ENCODE peak calls at places on chromosome 22, in five cellular contexts. One of them, this sample, is unnamed. For H3K36me3, the result is how much of the 10 kb centered on the place peaks cover.

GRCh38 chr22:21778705-21779363 is 43.2 kb upstream of the YPEL1 start:
- DNase-seq in cardiac muscle cell: no peak
- DNase-seq in heart right ventricle: no peak
- DNase-seq in pancreas: peak
- DNase-seq in IMR-90: peak
- DNase-seq in this sample: no peak

GRCh38 chr22:50242406-50242949 is 2.3 kb downstream of the TUBGCP6 start:
- DNase-seq in heart right ventricle: no peak
- DNase-seq in cardiac muscle cell: no peak
- DNase-seq in pancreas: no peak
- DNase-seq in IMR-90: no peak
- DNase-seq in this sample: no peak

GRCh38 chr22:19063581-19064353 is 58.4 kb downstream of the DGCR2 start:
- DNase-seq in heart right ventricle: no peak
- DNase-seq in cardiac muscle cell: no peak
- DNase-seq in pancreas: no peak
- DNase-seq in IMR-90: no peak
- DNase-seq in this sample: no peak

GRCh38 chr22:23054531-23055257 is 15.6 kb upstream of the GNAZ start:
- DNase-seq in heart right ventricle: no peak
- DNase-seq in pancreas: no peak
- DNase-seq in IMR-90: no peak
- DNase-seq in cardiac muscle cell: no peak
- DNase-seq in this sample: no peak

GRCh38 chr22:37462983-37463382 is 23.2 kb downstream of the MFNG start:
- DNase-seq in cardiac muscle cell: peak
- DNase-seq in pancreas: no peak
- DNase-seq in heart right ventricle: no peak
- DNase-seq in IMR-90: peak
- DNase-seq in this sample: no peak

GRCh38 chr22:19516378-19517170 is 7.6 kb downstream of the CLDN5 start:
- DNase-seq in cardiac muscle cell: no peak
- DNase-seq in heart right ventricle: no peak
- DNase-seq in pancreas: no peak
- DNase-seq in IMR-90: no peak
- DNase-seq in this sample: no peak

GRCh38 chr22:48827228-48827810 is 1000.4 kb downstream of the BRD1 start:
- DNase-seq in cardiac muscle cell: no peak
- DNase-seq in pancreas: no peak
- DNase-seq in IMR-90: no peak
- DNase-seq in heart right ventricle: no peak
- DNase-seq in this sample: no peak

GRCh38 chr22:18954941-18955571 is 19.0 kb upstream of the PRODH start:
- DNase-seq in heart right ventricle: no peak
- DNase-seq in pancreas: peak
- DNase-seq in IMR-90: no peak
- DNase-seq in cardiac muscle cell: no peak
- DNase-seq in this sample: no peak

GRCh38 chr22:47835726-47836125 is 1073.3 kb downstream of the TBC1D22A start:
- DNase-seq in pancreas: no peak
- DNase-seq in heart right ventricle: no peak
- DNase-seq in IMR-90: peak
- DNase-seq in cardiac muscle cell: no peak
- DNase-seq in this sample: no peak

GRCh38 chr22:19412478-19412877 is 19.1 kb downstream of the HIRA start:
- DNase-seq in IMR-90: no peak
- DNase-seq in heart right ventricle: no peak
- DNase-seq in cardiac muscle cell: no peak
- DNase-seq in pancreas: no peak
- DNase-seq in this sample: no peak

GRCh38 chr22:20215742-20216141 is 52.4 kb downstream of the RTN4R start:
- DNase-seq in cardiac muscle cell: no peak
- DNase-seq in heart right ventricle: no peak
- DNase-seq in pancreas: no peak
- DNase-seq in IMR-90: no peak
- DNase-seq in this sample: no peak

GRCh38 chr22:49091917-49092545 is 735.6 kb downstream of the BRD1 start:
- DNase-seq in IMR-90: no peak
- DNase-seq in heart right ventricle: no peak
- DNase-seq in pancreas: no peak
- DNase-seq in cardiac muscle cell: no peak
- DNase-seq in this sample: no peak

GRCh38 chr22:40329021-40329456 is 17.3 kb upstream of the ADSL start:
- DNase-seq in IMR-90: no peak
- DNase-seq in pancreas: no peak
- DNase-seq in cardiac muscle cell: no peak
- DNase-seq in heart right ventricle: no peak
- DNase-seq in this sample: no peak

GRCh38 chr22:48884292-48884691 is 943.4 kb downstream of the BRD1 start:
- DNase-seq in cardiac muscle cell: no peak
- DNase-seq in pancreas: no peak
- DNase-seq in heart right ventricle: no peak
- DNase-seq in IMR-90: no peak
- DNase-seq in this sample: no peak

GRCh38 chr22:36463783-36464184 is 17.7 kb downstream of the TXN2 start:
- DNase-seq in heart right ventricle: peak
- DNase-seq in cardiac muscle cell: peak
- DNase-seq in IMR-90: no peak
- DNase-seq in pancreas: peak
- DNase-seq in this sample: no peak

GRCh38 chr22:32697331-32697995 is 104.0 kb upstream of the TIMP3 start:
- DNase-seq in IMR-90: no peak
- DNase-seq in cardiac muscle cell: no peak
- DNase-seq in pancreas: no peak
- DNase-seq in heart right ventricle: no peak
- DNase-seq in this sample: no peak

GRCh38 chr22:32701021-32701420 is 100.5 kb upstream of the TIMP3 start:
- DNase-seq in heart right ventricle: no peak
- DNase-seq in pancreas: no peak
- DNase-seq in cardiac muscle cell: no peak
- DNase-seq in IMR-90: peak
- DNase-seq in this sample: no peak

GRCh38 chr22:32699686-32700085 is 101.8 kb upstream of the TIMP3 start:
- DNase-seq in pancreas: no peak
- DNase-seq in IMR-90: no peak
- DNase-seq in cardiac muscle cell: no peak
- DNase-seq in heart right ventricle: no peak
- DNase-seq in this sample: no peak

GRCh38 chr22:32700186-32700882 is 101.2 kb upstream of the TIMP3 start:
- DNase-seq in cardiac muscle cell: no peak
- DNase-seq in pancreas: no peak
- DNase-seq in heart right ventricle: peak
- DNase-seq in IMR-90: peak
- DNase-seq in this sample: no peak

DNA sequence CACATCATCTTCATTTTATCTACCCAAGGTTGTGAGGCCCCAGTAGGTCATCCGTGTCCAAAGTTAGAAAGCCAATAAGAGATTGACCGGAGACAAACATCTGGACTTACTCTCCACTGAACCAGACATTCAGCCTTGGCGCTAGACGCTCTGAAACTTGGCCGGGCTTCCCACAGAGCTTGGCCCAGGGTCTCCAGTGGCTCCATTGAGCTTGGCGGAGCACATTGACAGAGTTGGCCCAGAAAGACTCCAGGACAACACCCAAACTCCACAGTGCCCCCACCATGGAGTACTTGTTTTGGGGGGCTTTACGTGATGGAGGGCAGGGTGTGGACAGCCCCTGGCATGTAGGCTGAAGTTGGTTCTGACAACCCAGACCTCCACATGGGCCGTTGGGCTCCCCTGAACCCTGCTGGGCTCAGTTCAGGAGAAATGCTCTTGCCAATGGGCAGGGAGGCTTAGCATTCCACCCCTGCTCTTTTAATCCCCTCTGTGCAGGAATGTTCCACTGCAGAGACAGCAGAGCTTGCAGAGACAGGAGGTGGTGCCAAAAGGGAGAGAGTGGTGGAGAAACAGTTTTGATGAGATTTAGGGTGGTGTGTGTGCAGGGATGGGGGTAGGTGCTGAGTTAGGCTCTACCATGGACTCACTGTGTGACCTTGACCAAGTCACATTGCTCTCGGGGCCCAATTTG is 102.4 kb upstream of the TIMP3 start:
- DNase-seq in pancreas: no peak
- DNase-seq in heart right ventricle: peak
- DNase-seq in IMR-90: no peak
- DNase-seq in cardiac muscle cell: no peak
- DNase-seq in this sample: no peak
- H3K27ac ChIP-seq in pancreas: no peak
- H3K27ac ChIP-seq in heart right ventricle: peak
- H3K27ac ChIP-seq in IMR-90: no peak
- H3K27ac ChIP-seq in cardiac muscle cell: no peak
- H3K27ac ChIP-seq in this sample: no peak

GRCh38 chr22:46697811-46698515 is 40.1 kb downstream of the CERK start:
- DNase-seq in IMR-90: no peak
- DNase-seq in pancreas: no peak
- DNase-seq in heart right ventricle: no peak
- DNase-seq in cardiac muscle cell: no peak
- DNase-seq in this sample: no peak

GRCh38 chr22:46695346-46696224 is 42.5 kb downstream of the CERK start:
- DNase-seq in IMR-90: no peak
- DNase-seq in pancreas: no peak
- DNase-seq in cardiac muscle cell: no peak
- DNase-seq in heart right ventricle: no peak
- DNase-seq in this sample: no peak

GRCh38 chr22:46696225-46696518 is 41.9 kb downstream of the CERK start:
- DNase-seq in cardiac muscle cell: no peak
- DNase-seq in heart right ventricle: no peak
- DNase-seq in pancreas: no peak
- DNase-seq in IMR-90: no peak
- DNase-seq in this sample: no peak

GRCh38 chr22:46694423-46695170 is 43.5 kb downstream of the CERK start:
- DNase-seq in IMR-90: no peak
- DNase-seq in heart right ventricle: no peak
- DNase-seq in cardiac muscle cell: no peak
- DNase-seq in pancreas: no peak
- DNase-seq in this sample: no peak

GRCh38 chr22:46696614-46697013 is 41.4 kb downstream of the CERK start:
- DNase-seq in IMR-90: no peak
- DNase-seq in cardiac muscle cell: no peak
- DNase-seq in heart right ventricle: no peak
- DNase-seq in pancreas: no peak
- DNase-seq in this sample: no peak
- H3K36me3 ChIP-seq in IMR-90: half or more
- H3K36me3 ChIP-seq in cardiac muscle cell: half or more
- H3K36me3 ChIP-seq in heart right ventricle: half or more
- H3K36me3 ChIP-seq in pancreas: under half
- H3K36me3 ChIP-seq in this sample: half or more

GRCh38 chr22:30575859-30576258 is 1.4 kb upstream of the GAL3ST1 start:
- DNase-seq in heart right ventricle: no peak
- DNase-seq in pancreas: peak
- DNase-seq in cardiac muscle cell: no peak
- DNase-seq in IMR-90: no peak
- DNase-seq in this sample: no peak

GRCh38 chr22:30575011-30575671 is 676 bp upstream of the GAL3ST1 start:
- DNase-seq in cardiac muscle cell: no peak
- DNase-seq in IMR-90: peak
- DNase-seq in heart right ventricle: peak
- DNase-seq in pancreas: peak
- DNase-seq in this sample: peak

GRCh38 chr22:30573594-30574094 is 821 bp downstream of the GAL3ST1 start:
- DNase-seq in heart right ventricle: no peak
- DNase-seq in cardiac muscle cell: no peak
- DNase-seq in IMR-90: no peak
- DNase-seq in pancreas: peak
- DNase-seq in this sample: no peak

GRCh38 chr22:30572840-30573593 is 1.4 kb downstream of the GAL3ST1 start:
- DNase-seq in IMR-90: no peak
- DNase-seq in cardiac muscle cell: no peak
- DNase-seq in pancreas: peak
- DNase-seq in heart right ventricle: no peak
- DNase-seq in this sample: no peak

GRCh38 chr22:30574095-30574981 is at the start of gene GAL3ST1:
- DNase-seq in IMR-90: no peak
- DNase-seq in heart right ventricle: no peak
- DNase-seq in pancreas: peak
- DNase-seq in cardiac muscle cell: peak
- DNase-seq in this sample: peak
- TF ChIP-seq CTCF in IMR-90: no peak
- TF ChIP-seq CTCF in heart right ventricle: no peak
- TF ChIP-seq CTCF in pancreas: no peak
- TF ChIP-seq CTCF in cardiac muscle cell: no peak
- TF ChIP-seq CTCF in this sample: no peak

GRCh38 chr22:32660292-32660691 is 141.2 kb upstream of the TIMP3 start:
- DNase-seq in cardiac muscle cell: peak
- DNase-seq in pancreas: peak
- DNase-seq in heart right ventricle: peak
- DNase-seq in IMR-90: peak
- DNase-seq in this sample: peak

GRCh38 chr22:32661737-32662586 is 139.5 kb upstream of the TIMP3 start:
- DNase-seq in heart right ventricle: no peak
- DNase-seq in IMR-90: peak
- DNase-seq in pancreas: no peak
- DNase-seq in cardiac muscle cell: no peak
- DNase-seq in this sample: no peak

GRCh38 chr22:32661296-32661695 is 140.2 kb upstream of the TIMP3 start:
- DNase-seq in cardiac muscle cell: no peak
- DNase-seq in IMR-90: peak
- DNase-seq in pancreas: no peak
- DNase-seq in heart right ventricle: peak
- DNase-seq in this sample: no peak

GRCh38 chr22:32665676-32666075 is 135.8 kb upstream of the TIMP3 start:
- DNase-seq in IMR-90: peak
- DNase-seq in cardiac muscle cell: no peak
- DNase-seq in heart right ventricle: no peak
- DNase-seq in pancreas: no peak
- DNase-seq in this sample: no peak

GRCh38 chr22:32662587-32662915 is 139.0 kb upstream of the TIMP3 start:
- DNase-seq in heart right ventricle: no peak
- DNase-seq in pancreas: no peak
- DNase-seq in IMR-90: no peak
- DNase-seq in cardiac muscle cell: no peak
- DNase-seq in this sample: no peak
- H3K27ac ChIP-seq in heart right ventricle: no peak
- H3K27ac ChIP-seq in pancreas: no peak
- H3K27ac ChIP-seq in IMR-90: peak
- H3K27ac ChIP-seq in cardiac muscle cell: no peak
- H3K27ac ChIP-seq in this sample: no peak

This sample was measured in WERI-Rb-1.